ENCODE peak calls at places on chromosomes 3 and 15, in five cellular contexts. One of them, this sample, is unnamed.

GRCh38 chr3:133124511-133124910 is 86.3 kb downstream of the TMEM108 start:
- DNase-seq in fibroblast of mammary gland: no peak
- DNase-seq in HS-27A: no peak
- DNase-seq in H7: no peak
- DNase-seq in GM23338: no peak
- DNase-seq in this sample: peak

GRCh38 chr3:156148946-156149348 is 28.6 kb downstream of the KCNAB1 start:
- DNase-seq in fibroblast of mammary gland: peak
- DNase-seq in HS-27A: no peak
- DNase-seq in H7: no peak
- DNase-seq in GM23338: no peak
- DNase-seq in this sample: no peak

GRCh38 chr15:34292591-34292990 is 45.0 kb downstream of the SLC12A6 start:
- DNase-seq in fibroblast of mammary gland: no peak
- DNase-seq in HS-27A: no peak
- DNase-seq in H7: no peak
- DNase-seq in GM23338: no peak
- DNase-seq in this sample: no peak

GRCh38 chr15:45522931-45523331 is 376 bp upstream of the SLC30A4 start:
- DNase-seq in fibroblast of mammary gland: peak
- DNase-seq in HS-27A: peak
- DNase-seq in H7: peak
- DNase-seq in GM23338: peak
- DNase-seq in this sample: no peak

GRCh38 chr3:128236667-128237066 is 83.4 kb downstream of the EEFSEC start:
- DNase-seq in fibroblast of mammary gland: no peak
- DNase-seq in HS-27A: no peak
- DNase-seq in H7: no peak
- DNase-seq in GM23338: no peak
- DNase-seq in this sample: no peak

GRCh38 chr3:46881819-46882376 is 4.4 kb downstream of the PTH1R start:
- DNase-seq in fibroblast of mammary gland: no peak
- DNase-seq in HS-27A: no peak
- DNase-seq in H7: peak
- DNase-seq in GM23338: peak
- DNase-seq in this sample: peak

GRCh38 chr3:186515115-186515514 is 29.1 kb downstream of the CRYGS start:
- DNase-seq in fibroblast of mammary gland: no peak
- DNase-seq in HS-27A: no peak
- DNase-seq in H7: no peak
- DNase-seq in GM23338: no peak
- DNase-seq in this sample: no peak

GRCh38 chr3:57959407-57960173 is 48.6 kb upstream of the FLNB start:
- DNase-seq in fibroblast of mammary gland: peak
- DNase-seq in HS-27A: no peak
- DNase-seq in H7: peak
- DNase-seq in GM23338: peak
- DNase-seq in this sample: no peak

GRCh38 chr3:52088445-52089367 is 32.3 kb upstream of the DUSP7 start:
- DNase-seq in fibroblast of mammary gland: peak
- DNase-seq in HS-27A: no peak
- DNase-seq in H7: peak
- DNase-seq in GM23338: no peak
- DNase-seq in this sample: peak

GRCh38 chr3:162892921-162893793 is 1396.5 kb downstream of the OTOL1 start:
- DNase-seq in fibroblast of mammary gland: no peak
- DNase-seq in HS-27A: no peak
- DNase-seq in H7: no peak
- DNase-seq in GM23338: no peak
- DNase-seq in this sample: no peak

GRCh38 chr3:69199942-69200341 is 77.5 kb upstream of the LMOD3 start:
- DNase-seq in fibroblast of mammary gland: no peak
- DNase-seq in HS-27A: no peak
- DNase-seq in H7: no peak
- DNase-seq in GM23338: no peak
- DNase-seq in this sample: no peak

GRCh38 chr3:13574798-13575451 is 26.0 kb downstream of the FBLN2 start:
- DNase-seq in fibroblast of mammary gland: peak
- DNase-seq in HS-27A: no peak
- DNase-seq in H7: no peak
- DNase-seq in GM23338: no peak
- DNase-seq in this sample: peak

GRCh38 chr15:78998526-78998925 is 53.7 kb upstream of the CTSH start:
- DNase-seq in fibroblast of mammary gland: no peak
- DNase-seq in HS-27A: no peak
- DNase-seq in H7: no peak
- DNase-seq in GM23338: no peak
- DNase-seq in this sample: no peak

GRCh38 chr3:29889230-29889629 is 608.4 kb downstream of the RBMS3 start:
- DNase-seq in fibroblast of mammary gland: peak
- DNase-seq in HS-27A: peak
- DNase-seq in H7: no peak
- DNase-seq in GM23338: no peak
- DNase-seq in this sample: no peak

GRCh38 chr3:104911376-104911775 is 455.3 kb upstream of the ALCAM start:
- DNase-seq in fibroblast of mammary gland: no peak
- DNase-seq in HS-27A: no peak
- DNase-seq in H7: no peak
- DNase-seq in GM23338: no peak
- DNase-seq in this sample: no peak